ENCODE peak calls at places on chromosomes 12 and 14, in ten cellular contexts. O is body of pancreas, G is IMR-90, J is mucosa of descending colon, B is NT2/D1, X is breast epithelium, Z is lower lobe of right lung, H is Caco-2, S is mesenchymal stem cell, N is adipocyte. D is an unnamed sample.

GRCh38 chr12:51528852-51529545 is 62.0 kb upstream of the SCN8A start:
- DNase-seq in O (no peak), G (no peak), J (no peak), B (no peak), X (no peak), Z (no peak), H (peak; percentile 78), S (no peak), N (no peak), D (peak; percentile 53)

GRCh38 chr12:121575051-121575450 is 5.8 kb downstream of the KDM2B start:
- DNase-seq in O (no peak), G (no peak), J (no peak), B (no peak), X (no peak), Z (no peak), H (no peak), S (no peak), N (no peak), D (no peak)

GRCh38 chr12:28440209-28440608 is 250.0 kb downstream of the CCDC91 start:
- DNase-seq in O (no peak), G (no peak), J (no peak), B (no peak), X (no peak), Z (no peak), H (no peak), S (peak; percentile 24), N (no peak), D (no peak)

GRCh38 chr12:47797432-47797831 is 22.3 kb downstream of the HDAC7 start:
- DNase-seq in O (no peak), G (no peak), J (no peak), B (no peak), X (no peak), Z (no peak), H (no peak), S (no peak), N (no peak), D (no peak)

GRCh38 chr14:71555654-71556559 is 376.3 kb upstream of the RGS6 start:
- DNase-seq in O (no peak), G (peak; percentile 43), J (no peak), B (no peak), X (no peak), Z (no peak), H (peak; percentile 72), S (peak; percentile 49), N (no peak), D (no peak)

GRCh38 chr12:28089363-28089762 is 100.9 kb upstream of the CCDC91 start:
- DNase-seq in O (no peak), G (peak; percentile 37), J (no peak), B (no peak), X (no peak), Z (no peak), H (no peak), S (peak; percentile 28), N (peak; percentile 59), D (no peak)

GRCh38 chr12:61554268-61555008 is 705.8 kb upstream of the USP15 start:
- DNase-seq in O (no peak), G (no peak), J (no peak), B (no peak), X (peak; percentile 24), Z (no peak), H (no peak), S (no peak), N (no peak), D (no peak)

GRCh38 chr12:90331262-90331661 is 622.6 kb upstream of the ATP2B1 start:
- DNase-seq in O (no peak), G (no peak), J (no peak), B (no peak), X (no peak), Z (no peak), H (no peak), S (no peak), N (no peak), D (no peak)

GRCh38 chr14:90137807-90138206 is 76.0 kb downstream of the KCNK13 start:
- DNase-seq in O (no peak), G (peak; percentile 17), J (no peak), B (no peak), X (no peak), Z (no peak), H (no peak), S (peak; percentile 1), N (no peak), D (no peak)

GRCh38 chr12:102910137-102910536 is 6.9 kb downstream of the PAH start:
- DNase-seq in O (no peak), G (no peak), J (no peak), B (no peak), X (no peak), Z (no peak), H (no peak), S (no peak), N (no peak), D (no peak)

GRCh38 chr12:120257041-120257821 is 8.3 kb downstream of the PXN start:
- DNase-seq in O (peak; percentile 72), G (peak; percentile 93), J (no peak), B (no peak), X (peak; percentile 80), Z (no peak), H (no peak), S (no peak), N (peak; percentile 92), D (no peak)

GRCh38 chr12:79143803-79144202 is 279.2 kb downstream of the SYT1 start:
- DNase-seq in O (no peak), G (no peak), J (no peak), B (no peak), X (no peak), Z (no peak), H (no peak), S (no peak), N (no peak), D (no peak)

GRCh38 chr14:26204362-26204953 is 393.4 kb downstream of the NOVA1 start:
- DNase-seq in O (no peak), G (no peak), J (no peak), B (no peak), X (no peak), Z (no peak), H (no peak), S (peak; percentile 17), N (no peak), D (no peak)

GRCh38 chr14:104602315-104602932 is 2.1 kb downstream of the TMEM179 start:
- DNase-seq in O (no peak), G (no peak), J (no peak), B (no peak), X (no peak), Z (no peak), H (no peak), S (no peak), N (no peak), D (no peak)

GRCh38 chr14:104604461-104605449 is at the start of gene TMEM179:
- DNase-seq in O (peak; percentile 18), G (peak; percentile 4), J (no peak), B (peak; percentile 40), X (no peak), Z (peak; percentile 35), H (no peak), S (peak; percentile 9), N (peak; percentile 39), D (no peak)

GRCh38 chr14:104602933-104603325 is 1.6 kb downstream of the TMEM179 start:
- DNase-seq in O (no peak), G (no peak), J (no peak), B (no peak), X (no peak), Z (peak; percentile 35), H (no peak), S (no peak), N (no peak), D (no peak)

GRCh38 chr14:104601786-104602185 is 2.8 kb downstream of the TMEM179 start:
- DNase-seq in O (peak; percentile 14), G (peak; percentile 2), J (no peak), B (no peak), X (no peak), Z (peak; percentile 32), H (no peak), S (no peak), N (no peak), D (no peak)

GRCh38 chr14:104603623-104604401 is 760 bp downstream of the TMEM179 start:
- DNase-seq in O (peak; percentile 13), G (no peak), J (no peak), B (no peak), X (no peak), Z (peak; percentile 28), H (no peak), S (no peak), N (no peak), D (no peak)
- H3K4me3 ChIP-seq in O (no peak overlapping the region), G (no peak overlapping the region), J (no peak overlapping the region), B (peak overlapping the region; percentile 46), X (no peak overlapping the region), Z (no peak overlapping the region), H (no peak overlapping the region), S (no peak overlapping the region), N (no peak overlapping the region), D (no peak overlapping the region)

GRCh38 chr12:110046451-110047187 is 1.7 kb downstream of the C12orf76 start:
- DNase-seq in O (no peak), G (no peak), J (no peak), B (no peak), X (no peak), Z (no peak), H (no peak), S (peak; percentile 84), N (no peak), D (no peak)
- H3K4me3 ChIP-seq in O (no peak overlapping the region), G (no peak overlapping the region), J (no peak overlapping the region), B (no peak overlapping the region), X (no peak overlapping the region), Z (peak overlapping the region; percentile 87), H (no peak overlapping the region), S (peak overlapping the region; percentile 87), N (peak overlapping the region; percentile 91), D (no peak overlapping the region)

DNA sequence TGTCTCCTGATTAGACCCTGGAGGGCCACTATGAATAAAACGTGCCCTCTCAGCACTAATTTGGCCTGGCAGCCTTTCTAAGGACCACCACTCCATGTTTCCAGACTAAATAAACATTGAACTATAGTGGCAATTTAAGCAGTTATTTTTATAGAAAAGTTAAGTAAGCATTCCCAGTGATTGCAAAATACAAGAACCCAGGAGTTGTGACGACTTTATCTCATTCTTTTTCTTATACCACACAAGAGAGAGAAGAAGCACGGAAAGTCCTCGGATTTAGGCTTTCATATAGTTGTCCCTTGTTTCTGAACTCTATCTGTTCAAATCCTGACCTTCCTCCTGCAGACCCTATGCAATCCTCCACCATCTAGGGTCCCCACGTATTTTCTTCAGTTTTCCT is 23.1 kb upstream of the STRAP start:
- DNase-seq in O (no peak), G (peak; percentile 49), J (no peak), B (no peak), X (no peak), Z (no peak), H (no peak), S (no peak), N (peak; percentile 62), D (no peak)
- H3K4me3 ChIP-seq in O (no peak overlapping the region), G (no peak overlapping the region), J (no peak overlapping the region), B (no peak overlapping the region), X (no peak overlapping the region), Z (no peak overlapping the region), H (no peak overlapping the region), S (no peak overlapping the region), N (peak overlapping the region; percentile 59), D (no peak overlapping the region)

GRCh38 chr12:40505327-40505726 is 186.9 kb upstream of the CNTN1 start:
- DNase-seq in O (no peak), G (no peak), J (no peak), B (no peak), X (no peak), Z (no peak), H (no peak), S (no peak), N (no peak), D (no peak)

GRCh38 chr12:40499856-40500255 is 192.4 kb upstream of the CNTN1 start:
- DNase-seq in O (no peak), G (no peak), J (no peak), B (no peak), X (no peak), Z (no peak), H (no peak), S (no peak), N (no peak), D (no peak)

GRCh38 chr12:40502322-40502721 is 189.9 kb upstream of the CNTN1 start:
- DNase-seq in O (no peak), G (no peak), J (no peak), B (no peak), X (no peak), Z (no peak), H (no peak), S (no peak), N (no peak), D (no peak)
- H3K4me3 ChIP-seq in O (no peak overlapping the region), G (no peak overlapping the region), J (no peak overlapping the region), B (no peak overlapping the region), X (no peak overlapping the region), Z (no peak overlapping the region), H (no peak overlapping the region), S (no peak overlapping the region), N (no peak overlapping the region), D (no peak overlapping the region)

D was measured in lower leg skin.